ENCODE peak calls at places on chromosomes 12 and 14, in five cellular contexts. S, T, B, V and R are unnamed samples.
A peak's percentile ranks its signal among the peaks of the same experiment; 100 is the strongest.

GRCh38 chr12:3750616-3751015 is 2.3 kb downstream of the CRACR2A start:
- DNase-seq in B (no peak), S (no peak), V (no peak), T (no peak), R (no peak)

GRCh38 chr14:87044807-87045206 is 948.2 kb downstream of the GALC start:
- DNase-seq in S (no peak), V (no peak), T (no peak), B (no peak), R (no peak)

GRCh38 chr12:76346236-76346635 is 2.0 kb downstream of the BBS10 start:
- DNase-seq in B (no peak), T (no peak), S (no peak), V (no peak), R (no peak)

GRCh38 chr12:111457071-111457470 is 51.3 kb downstream of the SH2B3 start:
- DNase-seq in B (no peak), S (no peak), V (no peak), T (no peak), R (no peak)

GRCh38 chr12:92145731-92146496 is at the start of gene BTG1:
- DNase-seq in V (peak; percentile 100), T (peak; percentile 76), S (peak; percentile 100), B (peak; percentile 100), R (peak; percentile 93)

GRCh38 chr12:6367969-6368892 is 7.1 kb downstream of the SCNN1A start:
- DNase-seq in T (peak; percentile 43), V (no peak), S (no peak), B (no peak), R (no peak)

GRCh38 chr14:97379091-97379531 is 581.9 kb downstream of the VRK1 start:
- DNase-seq in S (no peak), T (no peak), B (no peak), V (no peak), R (no peak)

GRCh38 chr14:46054526-46054925 is 597.1 kb downstream of the RPL10L start:
- DNase-seq in S (peak; percentile 60), T (no peak), V (peak; percentile 56), B (peak; percentile 77), R (no peak)

GRCh38 chr12:90287585-90287984 is 578.9 kb upstream of the ATP2B1 start:
- DNase-seq in S (no peak), T (no peak), B (no peak), V (no peak), R (no peak)

GRCh38 chr12:74586251-74586650 is 48.6 kb downstream of the ATXN7L3B start:
- DNase-seq in S (no peak), B (no peak), V (no peak), T (no peak), R (no peak)

GRCh38 chr14:20262642-20263128 is 23.6 kb downstream of the OR11H4 start:
- DNase-seq in T (no peak), S (peak; percentile 72), B (peak; percentile 27), V (peak; percentile 4), R (no peak)

GRCh38 chr14:76582447-76582846 is 178.8 kb upstream of the VASH1 start:
- DNase-seq in T (no peak), S (no peak), B (no peak), V (no peak), R (no peak)

GRCh38 chr12:98780261-98780660 is 135.2 kb downstream of the APAF1 start:
- DNase-seq in S (no peak), V (no peak), B (peak; percentile 4), T (no peak), R (no peak)

GRCh38 chr12:99736760-99737159 is 89.2 kb downstream of the GARIN6 start:
- DNase-seq in T (no peak), V (no peak), B (no peak), S (no peak), R (no peak)

GRCh38 chr12:49200882-49201594 is 12.2 kb upstream of the TUBA1A start:
- DNase-seq in B (peak; percentile 50), T (no peak), V (peak; percentile 81), S (no peak), R (peak; percentile 58)

GRCh38 chr14:65751510-65751909 is 339.0 kb downstream of the FUT8 start:
- DNase-seq in V (no peak), S (no peak), T (no peak), B (no peak), R (no peak)

GRCh38 chr12:130804216-130804615 is 34.8 kb downstream of the STX2 start:
- DNase-seq in B (no peak), V (no peak), T (no peak), S (no peak), R (no peak)

GRCh38 chr12:78674311-78675085 is 190.1 kb upstream of the SYT1 start:
- DNase-seq in S (peak; percentile 73), B (peak; percentile 39), V (peak; percentile 33), T (no peak), R (no peak)

GRCh38 chr12:18468521-18469075 is 207.3 kb downstream of the PIK3C2G start:
- DNase-seq in T (no peak), S (no peak), V (no peak), B (no peak), R (no peak)

GRCh38 chr12:131863711-131864396 is 30.6 kb upstream of the ULK1 start:
- DNase-seq in T (no peak), B (no peak), V (no peak), S (no peak), R (no peak)

GRCh38 chr12:2669560-2669959 is 125.2 kb upstream of the FKBP4 start:
- DNase-seq in T (no peak), S (no peak), B (no peak), V (no peak), R (no peak)

GRCh38 chr12:68435816-68436215 is 103.7 kb upstream of the MDM1 start:
- DNase-seq in S (no peak), B (no peak), V (no peak), T (no peak), R (no peak)

GRCh38 chr12:57173089-57173488 is 25.7 kb upstream of the LRP1-AS start:
- DNase-seq in V (peak; percentile 43), T (no peak), S (no peak), B (no peak), R (peak; percentile 59)

GRCh38 chr12:109518820-109519665 is 41.6 kb downstream of the UBE3B start:
- DNase-seq in S (peak; percentile 66), T (peak; percentile 41), B (peak; percentile 74), V (peak; percentile 65), R (peak; percentile 64)

GRCh38 chr12:2354151-2354991 is 301.6 kb downstream of the CACNA1C start:
- DNase-seq in S (no peak), V (peak; percentile 24), B (no peak), T (no peak), R (no peak)

GRCh38 chr12:61713121-61713520 is 547.1 kb upstream of the USP15 start:
- DNase-seq in B (no peak), V (no peak), T (no peak), S (no peak), R (no peak)

GRCh38 chr12:94889512-94890210 is 113.8 kb downstream of the NDUFA12 start:
- DNase-seq in S (no peak), T (no peak), V (no peak), B (no peak), R (no peak)

GRCh38 chr12:57772429-57773322 is at the start of gene EEF1AKMT3:
- DNase-seq in S (no peak), V (peak; percentile 81), B (peak; percentile 33), T (no peak), R (peak; percentile 57)

GRCh38 chr12:81300454-81300853 is 222.6 kb downstream of the ACSS3 start:
- DNase-seq in T (no peak), S (no peak), B (no peak), V (peak; percentile 7), R (no peak)